ENCODE peak calls at places on chromosomes 11 and 22, in four cellular contexts. One of them, this sample, is unnamed.

GRCh38 chr11:25247336-25247735 is 750.5 kb downstream of the LUZP2 start:
- DNase-seq in IMR-90: peak
- DNase-seq in H1: no peak
- DNase-seq in mesendoderm: no peak
- DNase-seq in this sample: no peak

GRCh38 chr11:102589047-102589459 is 36.1 kb downstream of the MMP20 start:
- DNase-seq in IMR-90: no peak
- DNase-seq in H1: no peak
- DNase-seq in mesendoderm: no peak
- DNase-seq in this sample: no peak

GRCh38 chr11:132586801-132587200 is 945.5 kb downstream of the OPCML start:
- DNase-seq in IMR-90: peak
- DNase-seq in H1: no peak
- DNase-seq in mesendoderm: no peak
- DNase-seq in this sample: no peak

GRCh38 chr11:79414644-79415317 is 26.0 kb downstream of the TENM4 start:
- DNase-seq in IMR-90: peak
- DNase-seq in H1: no peak
- DNase-seq in mesendoderm: no peak
- DNase-seq in this sample: no peak

GRCh38 chr11:61973603-61974162 is 6.2 kb upstream of the FTH1 start:
- DNase-seq in IMR-90: no peak
- DNase-seq in H1: no peak
- DNase-seq in mesendoderm: no peak
- DNase-seq in this sample: no peak

GRCh38 chr11:71067753-71068152 is 184.6 kb downstream of the SHANK2 start:
- DNase-seq in IMR-90: no peak
- DNase-seq in H1: no peak
- DNase-seq in mesendoderm: no peak
- DNase-seq in this sample: no peak

GRCh38 chr22:43848366-43849171 is 13.7 kb downstream of the SULT4A1 start:
- DNase-seq in IMR-90: peak
- DNase-seq in H1: no peak
- DNase-seq in mesendoderm: peak
- DNase-seq in this sample: peak

GRCh38 chr11:71269603-71270511 is 17.5 kb upstream of the SHANK2 start:
- DNase-seq in IMR-90: no peak
- DNase-seq in H1: peak
- DNase-seq in mesendoderm: no peak
- DNase-seq in this sample: peak

GRCh38 chr11:106152013-106152412 is 74.6 kb downstream of the AASDHPPT start:
- DNase-seq in IMR-90: peak
- DNase-seq in H1: no peak
- DNase-seq in mesendoderm: peak
- DNase-seq in this sample: peak

GRCh38 chr22:36197601-36198146 is 3.9 kb downstream of the APOL4 start:
- DNase-seq in IMR-90: no peak
- DNase-seq in H1: no peak
- DNase-seq in mesendoderm: peak
- DNase-seq in this sample: no peak

GRCh38 chr22:41286639-41287091 is 678 bp upstream of the RANGAP1 start:
- DNase-seq in IMR-90: peak
- DNase-seq in H1: no peak
- DNase-seq in mesendoderm: no peak
- DNase-seq in this sample: no peak

GRCh38 chr11:135069884-135070283 is 657.8 kb upstream of the B3GAT1 start:
- DNase-seq in IMR-90: peak
- DNase-seq in H1: no peak
- DNase-seq in mesendoderm: peak
- DNase-seq in this sample: no peak

GRCh38 chr11:56817661-56818060 is 69.2 kb upstream of the OR9G4 start:
- DNase-seq in IMR-90: no peak
- DNase-seq in H1: no peak
- DNase-seq in mesendoderm: no peak
- DNase-seq in this sample: no peak

GRCh38 chr11:19539861-19540260 is 172.8 kb upstream of the NAV2 start:
- DNase-seq in IMR-90: no peak
- DNase-seq in H1: no peak
- DNase-seq in mesendoderm: no peak
- DNase-seq in this sample: no peak

GRCh38 chr11:118338637-118339061 is 3.9 kb downstream of the CD3D start:
- DNase-seq in IMR-90: no peak
- DNase-seq in H1: no peak
- DNase-seq in mesendoderm: peak
- DNase-seq in this sample: no peak

GRCh38 chr11:66126808-66127555 is 56.9 kb downstream of the PACS1 start:
- DNase-seq in IMR-90: peak
- DNase-seq in H1: no peak
- DNase-seq in mesendoderm: peak
- DNase-seq in this sample: peak

DNA sequence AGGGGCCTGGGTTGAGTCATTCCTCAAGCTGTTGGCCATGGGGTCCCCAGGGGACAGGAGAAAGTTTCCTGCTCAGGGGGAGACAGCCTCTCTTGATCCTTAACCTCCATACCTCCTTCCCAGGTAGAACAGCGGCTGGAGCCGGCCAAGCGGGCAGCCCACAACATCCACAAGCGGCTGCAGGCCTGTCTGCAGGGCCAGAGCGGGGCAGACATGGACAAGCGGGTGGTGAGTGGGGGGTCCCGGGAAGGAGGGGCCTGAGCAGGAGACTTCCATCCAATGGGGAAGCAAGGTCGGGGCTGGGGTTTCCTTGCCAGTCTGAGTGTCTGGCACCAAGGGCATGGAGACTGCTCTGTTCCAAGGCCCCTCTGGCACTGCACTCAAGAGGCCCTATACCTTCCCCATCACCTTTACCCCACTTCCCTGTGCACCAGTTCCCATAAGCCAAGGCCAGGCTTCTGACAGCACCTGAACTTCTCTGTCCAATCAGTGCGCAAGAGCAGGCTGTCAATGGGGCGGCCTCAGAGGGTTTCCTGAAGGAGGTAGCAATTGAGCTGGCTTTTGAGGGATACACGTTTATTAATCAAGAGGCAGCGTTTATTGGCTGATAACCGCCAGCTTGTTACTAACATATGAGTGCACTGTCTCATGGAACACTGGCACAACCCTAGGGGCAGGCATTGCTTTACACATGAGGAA is 1.9 kb downstream of the SH3BP1 start:
- DNase-seq in IMR-90: no peak
- DNase-seq in H1: no peak
- DNase-seq in mesendoderm: no peak
- DNase-seq in this sample: no peak
- H3K9ac ChIP-seq in IMR-90: no peak
- H3K9ac ChIP-seq in H1: no peak
- H3K9ac ChIP-seq in mesendoderm: no peak
- H3K9ac ChIP-seq in this sample: no peak

GRCh38 chr22:46576556-46577351 is 39.3 kb upstream of the CELSR1 start:
- DNase-seq in IMR-90: peak
- DNase-seq in H1: no peak
- DNase-seq in mesendoderm: peak
- DNase-seq in this sample: peak

GRCh38 chr22:46577361-46578249 is 40.2 kb upstream of the CELSR1 start:
- DNase-seq in IMR-90: no peak
- DNase-seq in H1: no peak
- DNase-seq in mesendoderm: no peak
- DNase-seq in this sample: peak

GRCh38 chr22:46579751-46580449 is 40.3 kb upstream of the GRAMD4 start:
- DNase-seq in IMR-90: no peak
- DNase-seq in H1: no peak
- DNase-seq in mesendoderm: no peak
- DNase-seq in this sample: peak

GRCh38 chr22:46578824-46579561 is 41.2 kb upstream of the GRAMD4 start:
- DNase-seq in IMR-90: peak
- DNase-seq in H1: no peak
- DNase-seq in mesendoderm: no peak
- DNase-seq in this sample: peak

GRCh38 chr22:46578251-46578823 is 40.9 kb upstream of the CELSR1 start:
- DNase-seq in IMR-90: no peak
- DNase-seq in H1: no peak
- DNase-seq in mesendoderm: no peak
- DNase-seq in this sample: peak
- H4K5ac ChIP-seq in IMR-90: no peak
- H4K5ac ChIP-seq in H1: no peak
- H4K5ac ChIP-seq in mesendoderm: no peak
- H4K5ac ChIP-seq in this sample: no peak

GRCh38 chr22:26066534-26066933 is 102.7 kb upstream of the SEZ6L start:
- DNase-seq in IMR-90: no peak
- DNase-seq in H1: peak
- DNase-seq in mesendoderm: peak
- DNase-seq in this sample: peak
- H3K9ac ChIP-seq in IMR-90: no peak
- H3K9ac ChIP-seq in H1: no peak
- H3K9ac ChIP-seq in mesendoderm: peak
- H3K9ac ChIP-seq in this sample: no peak

DNA sequence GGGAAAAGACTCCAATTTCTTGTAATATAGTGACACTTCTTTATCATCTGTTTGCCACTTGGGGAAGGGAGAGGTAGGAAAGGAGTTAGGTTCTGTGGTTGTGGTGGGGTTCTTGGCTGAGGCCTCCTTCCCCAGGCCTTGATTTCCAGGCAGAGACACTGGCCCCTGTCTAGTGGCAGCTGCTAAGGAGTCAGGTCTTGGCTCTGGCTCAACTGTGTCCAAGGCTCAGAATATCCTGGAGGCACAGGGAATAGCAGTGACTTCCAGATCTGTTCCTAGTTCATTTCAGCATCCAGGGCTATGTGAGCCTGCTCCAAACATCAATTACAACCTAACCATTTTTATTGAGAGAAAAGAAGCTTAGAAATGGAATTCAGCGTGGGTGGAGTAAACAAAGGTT is 29.5 kb downstream of the PPFIBP2 start:
- DNase-seq in IMR-90: no peak
- DNase-seq in H1: no peak
- DNase-seq in mesendoderm: no peak
- DNase-seq in this sample: no peak
- H4K5ac ChIP-seq in IMR-90: no peak
- H4K5ac ChIP-seq in H1: no peak
- H4K5ac ChIP-seq in mesendoderm: no peak
- H4K5ac ChIP-seq in this sample: no peak

DNA sequence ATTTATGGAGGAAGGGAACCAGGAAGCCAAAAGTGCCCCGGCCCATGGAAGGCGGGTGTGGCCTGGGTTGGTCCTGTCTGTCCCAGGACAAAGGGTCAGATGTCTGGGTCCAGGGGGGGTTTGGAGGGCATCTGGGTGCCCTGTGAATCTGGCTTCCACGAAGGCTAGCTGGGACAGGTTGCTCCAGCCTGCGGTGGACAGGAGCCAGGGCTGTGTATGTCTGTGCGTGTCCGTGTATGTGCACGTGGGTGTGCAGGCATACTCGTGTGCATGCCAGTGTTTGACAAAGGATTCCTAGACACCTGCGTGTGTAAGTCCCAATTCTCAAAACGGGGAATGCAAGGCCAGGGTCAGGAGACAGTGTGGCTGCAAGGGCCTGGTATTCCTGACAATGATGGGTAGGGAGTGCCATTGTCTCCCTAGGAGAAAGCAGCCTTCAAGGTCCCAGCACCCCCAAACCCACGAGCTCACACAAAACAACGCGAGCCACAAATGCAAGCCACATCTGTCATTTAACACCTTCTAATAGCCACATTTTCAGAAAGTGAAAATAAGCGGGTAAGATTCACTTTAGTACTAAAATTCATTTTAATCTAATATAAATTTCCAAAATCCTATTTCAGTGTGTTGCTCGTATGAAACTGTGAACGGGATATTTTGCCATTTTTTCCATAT is 78.4 kb upstream of the WNT7B start:
- DNase-seq in IMR-90: no peak
- DNase-seq in H1: no peak
- DNase-seq in mesendoderm: no peak
- DNase-seq in this sample: no peak
- H3K9ac ChIP-seq in IMR-90: no peak
- H3K9ac ChIP-seq in H1: no peak
- H3K9ac ChIP-seq in mesendoderm: no peak
- H3K9ac ChIP-seq in this sample: no peak

GRCh38 chr11:98862169-98862568 is 158.6 kb upstream of the CNTN5 start:
- DNase-seq in IMR-90: no peak
- DNase-seq in H1: no peak
- DNase-seq in mesendoderm: no peak
- DNase-seq in this sample: no peak
- H4K5ac ChIP-seq in IMR-90: no peak
- H4K5ac ChIP-seq in H1: no peak
- H4K5ac ChIP-seq in mesendoderm: no peak
- H4K5ac ChIP-seq in this sample: no peak

GRCh38 chr11:129694538-129694937 is 121.1 kb upstream of the TMEM45B start:
- DNase-seq in IMR-90: no peak
- DNase-seq in H1: no peak
- DNase-seq in mesendoderm: peak
- DNase-seq in this sample: no peak

GRCh38 chr11:129696309-129696989 is 119.2 kb upstream of the TMEM45B start:
- DNase-seq in IMR-90: no peak
- DNase-seq in H1: no peak
- DNase-seq in mesendoderm: no peak
- DNase-seq in this sample: no peak

GRCh38 chr11:129698212-129698611 is 117.4 kb upstream of the TMEM45B start:
- DNase-seq in IMR-90: no peak
- DNase-seq in H1: no peak
- DNase-seq in mesendoderm: no peak
- DNase-seq in this sample: no peak

GRCh38 chr11:129694966-129695365 is 120.7 kb upstream of the TMEM45B start:
- DNase-seq in IMR-90: no peak
- DNase-seq in H1: no peak
- DNase-seq in mesendoderm: no peak
- DNase-seq in this sample: no peak

DNA sequence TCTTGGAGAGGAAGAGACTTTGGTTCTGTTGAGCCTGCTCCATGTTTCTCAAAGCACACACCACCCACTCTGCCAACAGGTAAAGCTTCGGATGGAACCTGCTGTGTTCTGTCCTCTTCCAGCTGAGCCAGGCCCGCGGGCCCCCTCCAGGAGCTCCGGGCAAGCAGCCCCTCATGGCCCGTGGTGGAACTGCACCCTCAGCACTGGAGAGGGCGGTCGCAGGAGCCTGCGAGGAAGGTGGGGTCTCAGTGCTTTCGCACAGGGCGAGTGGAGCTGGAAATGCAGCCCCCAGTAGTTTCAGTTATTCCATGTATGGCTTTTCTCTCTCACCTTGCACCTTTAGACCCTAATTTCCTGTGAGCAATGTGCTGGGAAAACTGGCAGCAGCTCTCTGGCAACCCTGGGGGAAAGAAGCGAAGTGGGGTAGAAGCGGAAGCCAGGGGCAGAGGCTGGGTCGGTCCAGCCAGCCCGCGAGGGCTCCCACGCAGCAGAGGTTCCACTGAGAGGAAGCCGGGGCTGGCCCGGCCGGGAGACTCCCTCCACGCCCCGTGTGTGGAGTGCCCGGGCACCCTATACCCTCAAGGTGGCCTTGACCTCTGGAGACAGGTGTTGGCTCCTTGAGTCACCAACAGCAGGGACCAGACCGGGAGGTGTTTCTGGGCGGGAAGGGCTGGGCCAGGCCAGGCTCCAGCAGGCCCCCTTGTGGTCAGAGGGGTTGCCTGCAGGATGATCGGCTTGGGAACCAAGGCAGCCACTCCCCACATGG is 119.9 kb upstream of the TMEM45B start:
- DNase-seq in IMR-90: peak
- DNase-seq in H1: peak
- DNase-seq in mesendoderm: peak
- DNase-seq in this sample: peak
- H3K9ac ChIP-seq in IMR-90: no peak
- H3K9ac ChIP-seq in H1: no peak
- H3K9ac ChIP-seq in mesendoderm: no peak
- H3K9ac ChIP-seq in this sample: no peak